ENCODE peak calls at places on chromosomes 16 and 17, in four cellular contexts. R is AG10803, V is tibial artery, A is colonic mucosa. O is an unnamed sample.

GRCh38 chr17:72989074-72989610 is 103.3 kb downstream of the SLC39A11 start:
- DNase-seq in V (no peak), A (no peak), R (no peak), O (peak)

GRCh38 chr16:62036101-62036806 is at the start of gene CDH8:
- DNase-seq in V (no peak), R (peak), A (no peak), O (no peak)

GRCh38 chr16:66928702-66929388 is 3.5 kb upstream of the RRAD start:
- DNase-seq in R (peak), V (no peak), A (no peak), O (peak)

GRCh38 chr17:61218438-61218837 is 181.2 kb upstream of the TBX2 start:
- DNase-seq in R (peak), A (no peak), V (no peak), O (peak)

GRCh38 chr16:61182416-61182815 is 853.8 kb downstream of the CDH8 start:
- DNase-seq in V (no peak), R (no peak), A (no peak), O (no peak)

GRCh38 chr16:16095646-16096045 is 127.6 kb downstream of the ABCC6 start:
- DNase-seq in R (peak), V (no peak), A (no peak), O (peak)

GRCh38 chr16:22313141-22313781 is 16.1 kb downstream of the POLR3E start:
- DNase-seq in R (no peak), A (no peak), V (no peak), O (no peak)

GRCh38 chr17:32235588-32235987 is 30.0 kb upstream of the RHBDL3 start:
- DNase-seq in A (no peak), R (no peak), V (no peak), O (no peak)

GRCh38 chr17:21535686-21536085 is 156.6 kb upstream of the KCNJ18 start:
- DNase-seq in V (no peak), A (no peak), R (no peak), O (peak)

GRCh38 chr16:66471264-66471663 is 44.2 kb downstream of the BEAN1 start:
- DNase-seq in A (no peak), V (no peak), R (no peak), O (no peak)

GRCh38 chr17:72702998-72703397 is 389.5 kb downstream of the SLC39A11 start:
- DNase-seq in R (peak), V (no peak), A (no peak), O (peak)

GRCh38 chr17:82053130-82053529 is 1.4 kb downstream of the GPS1 start:
- DNase-seq in V (no peak), R (no peak), A (no peak), O (no peak)
- H3K4me3 ChIP-seq in V (peak), R (peak), A (peak), O (peak)

DNA sequence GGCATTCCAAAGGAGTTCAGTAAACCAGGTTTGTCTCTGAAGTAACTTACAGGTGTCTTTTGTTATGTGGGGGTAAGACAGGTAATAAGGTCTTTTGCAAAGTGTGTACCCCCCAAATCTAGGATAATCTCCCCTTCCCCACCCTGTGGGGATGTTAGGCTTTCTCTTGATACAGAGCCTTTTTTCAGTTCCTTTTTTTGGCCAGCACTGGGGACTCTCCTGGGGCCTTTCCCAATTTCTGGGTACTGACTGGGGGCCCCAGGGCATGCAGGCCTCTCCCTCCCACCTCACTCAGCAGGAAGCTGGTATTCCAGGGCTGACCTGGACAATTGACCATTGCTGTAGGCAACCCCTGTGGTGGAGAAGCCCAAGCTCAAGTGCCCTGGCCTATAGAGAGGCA is 84.3 kb upstream of the IRX6 start:
- DNase-seq in A (no peak), R (no peak), V (no peak), O (no peak)
- TF ChIP-seq CTCF in A (no peak), R (no peak), V (no peak), O (no peak)

GRCh38 chr17:44989552-44990138 is 21.5 kb upstream of the C1QL1 start:
- DNase-seq in R (no peak), A (no peak), V (no peak), O (no peak)

GRCh38 chr17:44988256-44988942 is 20.3 kb upstream of the C1QL1 start:
- DNase-seq in A (no peak), V (no peak), R (no peak), O (no peak)

GRCh38 chr17:44987194-44987882 is 19.2 kb upstream of the C1QL1 start:
- DNase-seq in V (no peak), R (no peak), A (no peak), O (no peak)

GRCh38 chr17:44990994-44991393 is 22.9 kb upstream of the C1QL1 start:
- DNase-seq in A (no peak), R (no peak), V (no peak), O (no peak)

GRCh38 chr17:44987883-44988195 is 19.7 kb upstream of the C1QL1 start:
- DNase-seq in V (no peak), R (no peak), A (no peak), O (no peak)
- H3K4me3 ChIP-seq in V (no peak), R (no peak), A (no peak), O (no peak)

DNA sequence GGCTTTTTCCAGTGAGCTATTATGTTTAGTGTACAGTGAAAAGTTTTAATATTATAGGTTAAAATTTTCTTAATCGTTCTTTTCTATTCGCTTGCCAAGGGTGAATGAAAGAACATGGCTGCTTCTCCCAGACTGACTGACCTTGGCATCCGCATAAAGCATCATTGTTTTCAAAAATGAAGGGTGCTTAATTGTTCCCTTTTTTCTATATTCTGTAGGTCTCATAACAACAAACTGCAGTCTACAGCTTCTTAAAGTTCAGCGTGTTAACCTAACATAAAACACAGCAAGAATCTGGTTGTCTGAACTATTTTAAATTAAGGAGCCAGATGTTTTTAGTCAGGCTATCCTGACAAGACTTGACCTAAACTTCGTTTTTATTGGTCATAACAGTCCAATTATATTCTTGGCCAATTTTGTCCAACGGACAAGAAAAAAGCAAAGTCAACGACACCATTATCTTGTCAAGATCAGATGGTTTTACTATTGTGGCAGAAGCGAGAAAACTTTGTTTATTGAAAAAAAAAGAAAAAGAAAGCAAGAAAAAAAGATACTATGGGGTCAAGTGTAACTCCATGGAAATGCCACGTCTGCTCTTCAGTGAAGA is 14.1 kb downstream of the C17orf58 start:
- DNase-seq in A (peak), R (no peak), V (no peak), O (peak)
- TF ChIP-seq CTCF in A (no peak), R (no peak), V (no peak), O (no peak)

GRCh38 chr17:44828919-44829557 is 1.0 kb downstream of the GJC1 start:
- DNase-seq in V (peak), R (peak), A (no peak), O (peak)
- H3K4me3 ChIP-seq in V (peak), R (peak), A (peak), O (peak)

DNA sequence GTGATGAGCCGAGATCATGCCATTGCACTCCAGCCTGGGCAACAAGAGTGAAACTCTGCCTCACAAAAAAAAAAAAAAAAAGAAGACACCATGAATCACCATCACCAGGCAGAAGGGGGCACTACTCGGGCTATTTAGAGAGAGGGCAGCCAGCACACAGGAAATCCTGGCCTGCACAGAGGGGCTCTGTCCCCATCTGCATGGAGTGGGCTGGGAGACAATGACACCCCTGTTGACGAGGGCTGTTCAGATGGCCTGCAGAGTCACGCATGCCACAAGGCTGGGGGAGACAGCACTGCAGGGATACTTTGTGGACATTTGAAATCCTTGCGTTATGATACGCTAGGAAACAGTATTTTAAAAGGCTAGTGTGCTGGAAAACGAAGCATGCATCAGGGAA is 48.3 kb downstream of the CUEDC1 start:
- DNase-seq in R (no peak), A (no peak), V (no peak), O (peak)
- TF ChIP-seq CTCF in R (peak), A (no peak), V (no peak), O (peak)

DNA sequence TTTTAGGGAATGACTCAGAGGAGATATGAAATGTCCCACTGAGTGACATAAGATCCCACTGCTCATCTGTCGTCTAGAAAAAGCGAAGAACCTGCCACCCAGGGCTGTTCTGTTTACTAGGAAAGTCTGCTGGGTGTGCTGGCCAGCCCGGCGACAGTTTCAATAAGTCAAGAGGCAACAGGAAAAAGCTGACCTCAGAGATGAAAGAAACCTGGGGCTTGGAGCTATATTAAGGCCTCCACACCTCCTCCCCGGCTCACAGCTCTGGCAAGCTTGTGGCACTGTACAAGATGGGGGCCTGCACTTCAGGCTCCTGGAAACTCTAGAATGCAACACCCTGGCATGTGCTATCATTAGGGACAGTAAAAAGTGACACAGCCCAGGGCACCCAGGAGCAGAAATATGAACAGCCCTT is 10.6 kb downstream of the ZFHX3 start:
- DNase-seq in R (no peak), V (peak), A (no peak), O (no peak)
- H3K4me3 ChIP-seq in R (no peak), V (no peak), A (no peak), O (no peak)

DNA sequence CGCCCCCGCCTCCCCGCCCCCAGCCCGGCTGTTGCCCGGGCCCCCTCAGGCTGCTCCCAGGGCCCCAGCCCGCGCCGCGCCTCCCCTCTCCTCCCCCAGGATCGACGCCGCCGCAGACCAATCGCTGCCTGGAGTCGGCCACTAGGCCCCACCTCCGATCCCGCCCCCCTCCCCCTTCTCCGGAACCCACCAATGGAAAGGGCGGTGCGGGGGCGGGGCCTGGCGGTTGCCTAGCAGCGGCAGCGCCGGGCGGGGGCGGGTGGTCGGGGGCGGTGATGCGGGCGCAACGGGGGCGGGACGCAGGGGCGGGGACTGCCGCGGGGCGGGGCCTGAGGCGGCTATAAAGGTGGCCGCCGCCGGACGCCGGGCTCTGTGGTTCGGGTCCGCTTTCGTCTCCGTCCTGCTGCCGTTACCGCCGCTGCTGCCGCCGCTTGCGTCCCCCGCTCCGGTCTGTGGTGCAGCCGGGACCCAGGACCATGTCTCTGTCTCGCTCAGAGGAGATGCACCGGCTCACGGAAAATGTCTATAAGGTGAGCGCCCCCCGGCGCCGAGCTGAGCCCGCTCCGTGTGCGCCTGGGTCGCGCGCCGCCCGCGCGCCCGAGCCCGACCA is at the start of gene BAIAP2:
- DNase-seq in A (peak), V (peak), R (peak), O (peak)
- TF ChIP-seq CTCF in A (no peak), V (no peak), R (no peak), O (no peak)

DNA sequence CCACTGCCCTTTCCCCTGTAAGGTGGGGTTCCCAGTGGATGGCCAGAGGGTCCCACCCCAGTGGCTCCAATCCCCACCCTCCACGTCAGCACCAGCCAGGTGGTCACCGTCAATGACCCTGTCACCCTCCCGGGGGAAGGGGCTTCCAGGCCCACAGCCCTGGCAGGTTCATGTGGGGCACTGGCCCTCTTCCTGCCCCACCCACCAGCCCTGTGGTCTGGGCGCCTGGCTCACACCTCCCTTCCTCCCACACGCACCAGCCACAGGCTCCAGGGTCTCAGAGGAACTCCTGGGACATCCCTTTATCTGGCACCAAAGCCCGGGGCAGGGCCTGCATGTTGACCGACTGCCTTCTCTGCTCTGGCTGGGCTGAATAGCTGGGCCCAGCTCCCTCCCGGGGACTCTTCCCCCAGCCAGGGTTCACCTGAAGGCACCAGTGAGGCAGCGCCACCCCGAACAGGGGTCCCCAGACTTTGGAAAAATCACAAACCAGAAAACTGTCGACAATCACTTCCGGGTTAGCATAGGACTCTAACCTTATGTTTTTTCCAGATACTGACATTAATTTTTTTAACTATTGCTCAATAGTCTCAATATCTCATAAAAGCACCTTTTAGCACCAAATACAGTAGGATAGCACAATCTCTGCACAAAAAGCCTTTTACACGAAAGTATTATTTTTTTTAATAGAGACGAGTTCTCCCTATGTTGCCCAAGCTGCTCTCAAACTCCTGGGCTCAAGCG is 21.9 kb upstream of the ZC3H18 start:
- DNase-seq in A (no peak), R (no peak), V (no peak), O (no peak)
- H3K4me3 ChIP-seq in A (no peak), R (no peak), V (no peak), O (no peak)

O was measured in fibroblast of villous mesenchyme.